ENCODE peak calls at places on chromosomes 12 and 14, in five cellular contexts. R is astrocyte of the cerebellum, Y is stomach, D is IMR-90, G is body of pancreas. Z is an unnamed sample.

GRCh38 chr12:119613319-119613936 is 19.9 kb downstream of the TMEM233 start:
- DNase-seq in Y (peak; percentile 35), R (no peak), G (no peak), D (peak; percentile 3), Z (no peak)

GRCh38 chr14:71933026-71933587 is 878 bp downstream of the RGS6 start:
- DNase-seq in G (no peak), R (no peak), D (no peak), Y (no peak), Z (no peak)

GRCh38 chr12:76223869-76224268 is 124.3 kb downstream of the BBS10 start:
- DNase-seq in D (no peak), Y (no peak), G (no peak), R (no peak), Z (no peak)

GRCh38 chr14:58239259-58240210 is 5.1 kb upstream of the PSMA3 start:
- DNase-seq in D (peak; percentile 64), Y (peak; percentile 82), G (peak; percentile 87), R (peak; percentile 36), Z (no peak)

GRCh38 chr14:68607081-68607851 is 185.6 kb downstream of the ZFP36L1 start:
- DNase-seq in G (no peak), Y (peak; percentile 38), D (peak; percentile 64), R (no peak), Z (no peak)

GRCh38 chr12:40263616-40264409 is 39.0 kb downstream of the LRRK2 start:
- DNase-seq in R (no peak), D (peak; percentile 38), G (no peak), Y (no peak), Z (no peak)

GRCh38 chr12:70008944-70009343 is 183.9 kb downstream of the MYRFL start:
- DNase-seq in D (no peak), R (no peak), Y (no peak), G (no peak), Z (no peak)

GRCh38 chr12:121748571-121749265 is 36.2 kb downstream of the TMEM120B start:
- DNase-seq in R (no peak), D (peak; percentile 96), G (no peak), Y (no peak), Z (peak; percentile 44)

GRCh38 chr12:47080725-47081502 is 1.2 kb upstream of the AMIGO2 start:
- DNase-seq in D (peak; percentile 50), R (no peak), G (peak; percentile 46), Y (peak; percentile 50), Z (no peak)

GRCh38 chr12:70074510-70074909 is 168.7 kb upstream of the CNOT2 start:
- DNase-seq in R (no peak), D (no peak), G (no peak), Y (no peak), Z (no peak)

GRCh38 chr12:13534645-13535398 is 338.3 kb downstream of the EMP1 start:
- DNase-seq in R (peak; percentile 28), Y (peak; percentile 79), G (peak; percentile 57), D (peak; percentile 23), Z (no peak)

GRCh38 chr14:65604946-65605345 is 192.4 kb downstream of the FUT8 start:
- DNase-seq in G (no peak), R (no peak), Y (no peak), D (peak; percentile 13), Z (no peak)

GRCh38 chr12:95763809-95764253 is 26.7 kb downstream of the NTN4 start:
- DNase-seq in D (peak; percentile 88), R (peak; percentile 6), G (peak; percentile 37), Y (no peak), Z (peak; percentile 55)

GRCh38 chr12:45728625-45729232 is 777 bp upstream of the ARID2 start:
- DNase-seq in G (peak; percentile 98), Y (peak; percentile 97), R (peak; percentile 90), D (peak; percentile 96), Z (peak; percentile 71)

GRCh38 chr14:59919582-59920377 is at the start of gene LRRC9:
- DNase-seq in R (peak; percentile 34), D (no peak), Y (no peak), G (peak; percentile 75), Z (no peak)

GRCh38 chr12:28611501-28611900 is 421.2 kb downstream of the CCDC91 start:
- DNase-seq in R (no peak), D (no peak), G (no peak), Y (no peak), Z (no peak)

GRCh38 chr12:32679091-32679909 is at the start of gene DNM1L:
- DNase-seq in D (peak; percentile 96), R (peak; percentile 89), Y (peak; percentile 94), G (peak; percentile 94), Z (peak; percentile 80)

GRCh38 chr12:99619389-99620158 is 28.0 kb upstream of the GARIN6 start:
- DNase-seq in D (peak; percentile 4), G (no peak), Y (no peak), R (peak; percentile 12), Z (no peak)

GRCh38 chr14:100588671-100589070 is 1.5 kb upstream of the BEGAIN start:
- DNase-seq in G (no peak), Y (no peak), R (no peak), D (no peak), Z (no peak)

GRCh38 chr14:81834308-81834707 is 300.7 kb upstream of the SEL1L start:
- DNase-seq in G (no peak), D (no peak), R (no peak), Y (no peak), Z (no peak)

GRCh38 chr14:23936084-23936829 is 17.3 kb upstream of the DHRS4 start:
- DNase-seq in D (no peak), G (peak; percentile 79), Y (peak; percentile 73), R (no peak), Z (no peak)

GRCh38 chr14:46053221-46053620 is 598.4 kb downstream of the RPL10L start:
- DNase-seq in G (no peak), D (no peak), Y (no peak), R (no peak), Z (no peak)

GRCh38 chr12:82124711-82125110 is 233.5 kb downstream of the CCDC59 start:
- DNase-seq in Y (no peak), D (no peak), G (no peak), R (peak; percentile 68), Z (no peak)

GRCh38 chr12:56679834-56680575 is 8.1 kb downstream of the PTGES3 start:
- DNase-seq in G (no peak), D (no peak), R (no peak), Y (no peak), Z (no peak)

GRCh38 chr12:94498073-94498472 is 38.4 kb upstream of the CEP83 start:
- DNase-seq in R (no peak), Y (no peak), D (no peak), G (no peak), Z (no peak)

GRCh38 chr14:54908230-54908629 is 5.6 kb upstream of the GCH1 start:
- DNase-seq in Y (no peak), D (no peak), G (no peak), R (no peak), Z (no peak)

GRCh38 chr14:58817846-58818245 is 180.1 kb downstream of the DACT1 start:
- DNase-seq in R (no peak), G (no peak), D (peak; percentile 50), Y (no peak), Z (no peak)

GRCh38 chr14:91354221-91354916 is 63.3 kb downstream of the CCDC88C start:
- DNase-seq in Y (no peak), G (no peak), R (peak; percentile 4), D (no peak), Z (no peak)
- H3K4me3 ChIP-seq in Y (no peak overlapping the region), G (no peak overlapping the region), R (no peak overlapping the region), D (no peak overlapping the region), Z (no peak overlapping the region)

GRCh38 chr12:108856428-108857157 is 790 bp downstream of the SSH1 start:
- DNase-seq in D (peak; percentile 87), R (no peak), G (peak; percentile 76), Y (peak; percentile 83), Z (no peak)
- TF ChIP-seq CTCF in D (no peak), R (peak; percentile 2), G (no peak), Y (no peak), Z (no peak)

GRCh38 chr12:10214877-10215267 is 2.2 kb downstream of the GABARAPL1 start:
- DNase-seq in D (no peak), G (peak; percentile 49), Y (no peak), R (no peak), Z (no peak)

GRCh38 chr12:10218021-10218420 is 5.3 kb downstream of the GABARAPL1 start:
- DNase-seq in R (no peak), Y (no peak), D (no peak), G (no peak), Z (no peak)

GRCh38 chr12:10213168-10214130 is 772 bp downstream of the GABARAPL1 start:
- DNase-seq in G (peak; percentile 87), D (peak; percentile 87), Y (peak; percentile 72), R (peak; percentile 81), Z (peak; percentile 65)

GRCh38 chr12:10214131-10214876 is 1.6 kb downstream of the GABARAPL1 start:
- DNase-seq in D (peak; percentile 72), R (no peak), G (no peak), Y (no peak), Z (no peak)

DNA sequence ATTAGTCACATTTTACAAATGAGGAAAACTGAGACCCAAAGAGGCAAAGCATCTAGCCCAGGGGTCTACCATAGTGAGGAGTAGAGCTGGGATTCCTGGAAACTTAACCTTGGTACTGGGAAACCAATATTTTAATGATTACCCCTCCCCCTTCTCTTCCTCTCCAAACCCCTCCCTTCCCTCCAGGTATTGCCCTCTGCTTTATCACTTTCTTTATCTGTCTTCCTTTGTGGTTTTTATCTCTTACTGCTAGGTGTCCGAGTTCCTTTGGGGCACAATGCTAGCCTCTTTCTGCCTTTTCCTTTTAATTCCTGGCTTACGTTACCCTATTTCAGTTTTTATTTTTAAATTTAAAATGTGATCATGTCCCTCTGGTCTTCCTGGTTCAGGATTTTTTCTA is 2.8 kb downstream of the GABARAPL1 start:
- DNase-seq in G (no peak), R (no peak), Y (no peak), D (no peak), Z (no peak)
- H3K4me3 ChIP-seq in G (no peak overlapping the region), R (peak overlapping the region; percentile 98), Y (peak overlapping the region; percentile 87), D (peak overlapping the region; percentile 89), Z (no peak overlapping the region)

GRCh38 chr12:49552899-49553298 is 14.1 kb downstream of the KCNH3 start:
- DNase-seq in G (no peak), Y (no peak), D (no peak), R (no peak), Z (no peak)

GRCh38 chr12:49554266-49554665 is 13.7 kb downstream of the MCRS1 start:
- DNase-seq in G (no peak), D (no peak), Y (no peak), R (no peak), Z (no peak)

GRCh38 chr12:49552425-49552824 is 13.6 kb downstream of the KCNH3 start:
- DNase-seq in R (no peak), G (no peak), Y (no peak), D (no peak), Z (no peak)

GRCh38 chr12:49552014-49552413 is 13.2 kb downstream of the KCNH3 start:
- DNase-seq in G (peak; percentile 77), R (no peak), Y (no peak), D (no peak), Z (no peak)

DNA sequence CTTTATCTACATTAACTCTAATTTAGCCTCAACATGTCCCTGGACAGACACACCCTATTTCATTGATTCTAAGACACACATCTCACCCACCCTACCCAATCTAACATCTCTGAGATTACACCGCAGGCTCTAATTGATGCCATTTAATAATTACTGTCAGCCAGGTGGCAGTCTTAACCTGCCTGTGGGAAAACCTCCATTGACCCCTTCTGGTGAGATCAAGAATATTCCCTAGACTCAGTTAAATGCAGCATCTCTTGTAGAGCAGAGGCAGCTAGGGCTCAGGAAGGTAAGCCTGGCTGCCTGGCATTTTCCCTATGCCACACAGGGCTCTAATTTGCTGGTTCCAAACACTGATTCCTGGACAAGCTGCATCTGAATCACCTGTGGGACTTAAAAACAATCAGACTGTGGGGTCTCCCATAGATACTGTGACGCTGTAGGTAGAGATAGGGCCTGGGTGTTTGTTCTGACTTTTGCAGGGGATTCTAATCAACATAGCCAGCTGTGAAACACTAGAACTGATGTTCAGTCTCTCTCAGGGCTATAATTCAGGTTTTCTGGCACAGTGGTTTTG is 14.3 kb downstream of the MCRS1 start:
- DNase-seq in R (peak; percentile 4), Y (no peak), D (no peak), G (no peak), Z (no peak)
- TF ChIP-seq CTCF in R (peak; percentile 55), Y (peak; percentile 30), D (peak; percentile 30), G (peak; percentile 54), Z (peak; percentile 16)